ENCODE peak calls at places on chromosomes 2 and 18, in eight cellular contexts. B is heart left ventricle, C is GM20000, N is cardiac muscle cell, R is spleen, L is fibroblast of lung, A is kidney epithelial cell, M is stomach. P is an unnamed sample.

GRCh38 chr2:232432598-232433184 is 23.3 kb upstream of the ALPI start:
- DNase-seq in B (no peak), C (no peak), N (no peak), R (peak; percentile 61), L (no peak), A (no peak), M (no peak), P (no peak)

GRCh38 chr2:149098722-149099121 is 60.2 kb downstream of the LYPD6B start:
- DNase-seq in B (no peak), C (no peak), N (no peak), R (no peak), L (peak; percentile 89), A (no peak), M (no peak), P (no peak)

GRCh38 chr18:64972545-64972944 is 778.3 kb upstream of the CDH7 start:
- DNase-seq in B (no peak), C (no peak), N (no peak), R (no peak), L (peak; percentile 5), A (no peak), M (no peak), P (peak; percentile 52)

GRCh38 chr2:126971481-126972271 is 73.0 kb downstream of the TEX51 start:
- DNase-seq in B (peak; percentile 69), C (peak; percentile 88), N (peak; percentile 84), R (peak; percentile 92), L (peak; percentile 50), A (no peak), M (peak; percentile 74), P (peak; percentile 64)

GRCh38 chr2:238120463-238121298 is 17.8 kb upstream of the KLHL30 start:
- DNase-seq in B (peak; percentile 38), C (no peak), N (peak; percentile 70), R (peak; percentile 65), L (peak; percentile 10), A (no peak), M (no peak), P (peak; percentile 73)

GRCh38 chr18:32372381-32373061 is 98.2 kb downstream of the GAREM1 start:
- DNase-seq in B (no peak), C (no peak), N (no peak), R (no peak), L (no peak), A (peak; percentile 21), M (peak; percentile 81), P (no peak)

GRCh38 chr2:237541242-237541641 is 25.1 kb upstream of the PRLH start:
- DNase-seq in B (no peak), C (no peak), N (no peak), R (peak; percentile 30), L (no peak), A (no peak), M (no peak), P (no peak)

GRCh38 chr2:176558574-176559140 is 289.4 kb downstream of the MTX2 start:
- DNase-seq in B (no peak), C (no peak), N (no peak), R (no peak), L (no peak), A (no peak), M (no peak), P (no peak)

GRCh38 chr2:120389036-120389391 is 43.1 kb downstream of the INHBB start:
- DNase-seq in B (peak; percentile 9), C (no peak), N (no peak), R (no peak), L (no peak), A (no peak), M (peak; percentile 3), P (no peak)

GRCh38 chr2:151261240-151261976 is at the start of gene RBM43:
- DNase-seq in B (peak; percentile 92), C (peak; percentile 91), N (peak; percentile 76), R (peak; percentile 95), L (peak; percentile 90), A (no peak), M (peak; percentile 82), P (peak; percentile 69)
- TF ChIP-seq CTCF in B (no peak), C (peak; percentile 10), N (peak; percentile 4), R (peak; percentile 14), L (no peak), A (no peak), M (no peak), P (no peak)

GRCh38 chr18:6948238-6948637 is 169.4 kb downstream of the LAMA1 start:
- DNase-seq in B (no peak), C (no peak), N (no peak), R (no peak), L (no peak), A (no peak), M (no peak), P (no peak)

GRCh38 chr18:6950641-6951040 is 167.0 kb downstream of the LAMA1 start:
- DNase-seq in B (no peak), C (no peak), N (no peak), R (no peak), L (no peak), A (no peak), M (no peak), P (no peak)

GRCh38 chr18:6948656-6949055 is 168.9 kb downstream of the LAMA1 start:
- DNase-seq in B (no peak), C (no peak), N (no peak), R (no peak), L (no peak), A (no peak), M (no peak), P (no peak)

GRCh38 chr18:6951336-6952090 is 166.1 kb downstream of the LAMA1 start:
- DNase-seq in B (no peak), C (no peak), N (no peak), R (no peak), L (no peak), A (no peak), M (no peak), P (no peak)

DNA sequence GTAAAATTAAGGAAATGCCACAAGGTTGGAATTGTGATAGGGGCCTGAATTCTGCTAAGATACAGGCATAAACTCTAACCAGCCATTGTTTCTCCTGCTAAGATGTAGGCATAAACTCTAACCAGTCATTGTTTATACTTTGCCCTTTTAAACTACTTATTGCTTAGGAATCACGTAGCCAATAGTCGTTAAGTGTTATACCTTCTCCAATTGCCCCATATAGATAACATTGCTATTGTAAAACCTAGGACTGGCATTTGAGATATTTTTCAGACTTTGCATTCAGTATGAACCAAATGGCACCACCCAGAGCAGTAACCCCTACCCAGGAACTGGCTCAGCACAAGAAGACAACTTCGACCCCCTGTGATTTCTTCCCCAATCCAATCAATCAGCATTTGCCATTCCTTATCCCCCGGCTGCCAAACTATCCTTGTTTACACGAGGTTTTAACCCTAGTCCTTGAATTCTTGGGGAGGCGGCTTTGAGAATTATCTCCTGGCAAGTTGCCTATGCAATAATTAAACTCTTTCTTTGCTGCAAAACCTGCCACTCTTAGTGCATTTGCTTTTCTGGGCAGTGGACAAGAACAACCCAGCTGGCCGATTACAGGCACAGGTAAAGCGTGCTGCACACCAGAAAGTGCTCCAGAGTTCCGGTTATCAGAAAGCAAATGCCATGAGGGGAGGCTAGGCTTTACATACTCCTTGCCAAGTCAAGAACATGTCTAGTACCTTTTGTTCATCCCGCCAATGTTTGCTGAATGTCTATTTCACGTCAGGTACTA is 167.6 kb downstream of the LAMA1 start:
- DNase-seq in B (no peak), C (no peak), N (no peak), R (no peak), L (no peak), A (no peak), M (peak; percentile 63), P (no peak)
- TF ChIP-seq CTCF in B (no peak), C (no peak), N (no peak), R (no peak), L (no peak), A (no peak), M (no peak), P (no peak)

GRCh38 chr2:85712261-85712660 is 18.1 kb downstream of the GNLY start:
- DNase-seq in B (peak; percentile 55), C (no peak), N (no peak), R (peak; percentile 84), L (no peak), A (no peak), M (no peak), P (no peak)

GRCh38 chr2:85711578-85712060 is 17.5 kb downstream of the GNLY start:
- DNase-seq in B (no peak), C (no peak), N (no peak), R (no peak), L (no peak), A (no peak), M (no peak), P (no peak)

GRCh38 chr2:85714841-85715240 is 20.7 kb downstream of the GNLY start:
- DNase-seq in B (no peak), C (no peak), N (no peak), R (no peak), L (no peak), A (no peak), M (no peak), P (no peak)

GRCh38 chr2:85712849-85713612 is 18.9 kb downstream of the GNLY start:
- DNase-seq in B (peak; percentile 65), C (no peak), N (no peak), R (no peak), L (peak; percentile 77), A (no peak), M (peak; percentile 86), P (no peak)

GRCh38 chr2:85713836-85714235 is 19.7 kb downstream of the GNLY start:
- DNase-seq in B (peak; percentile 66), C (no peak), N (no peak), R (no peak), L (no peak), A (no peak), M (no peak), P (no peak)
- TF ChIP-seq CTCF in B (no peak), C (no peak), N (no peak), R (no peak), L (no peak), A (no peak), M (no peak), P (no peak)

DNA sequence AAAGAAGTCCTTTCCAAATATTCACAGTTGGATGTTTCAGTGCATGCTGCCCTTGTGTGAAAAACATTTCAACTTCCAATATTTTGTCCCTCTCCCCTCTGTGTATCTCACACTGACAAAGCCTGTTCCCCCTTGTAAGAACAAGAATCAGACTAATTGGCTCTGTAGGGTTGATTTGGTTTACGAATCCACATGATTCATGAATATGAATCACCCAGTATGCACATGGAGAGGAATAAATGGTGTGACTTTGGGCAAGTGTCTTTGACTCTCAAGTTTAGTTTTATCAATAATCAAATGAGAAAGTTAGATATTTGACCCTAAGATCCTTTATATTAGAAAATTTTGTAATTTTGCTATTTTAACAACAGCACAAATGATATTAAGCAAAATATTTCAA is 9.3 kb upstream of the CDH20 start:
- DNase-seq in B (no peak), C (no peak), N (no peak), R (no peak), L (no peak), A (no peak), M (no peak), P (no peak)
- TF ChIP-seq CTCF in B (no peak), C (no peak), N (no peak), R (no peak), L (no peak), A (no peak), M (no peak), P (no peak)

DNA sequence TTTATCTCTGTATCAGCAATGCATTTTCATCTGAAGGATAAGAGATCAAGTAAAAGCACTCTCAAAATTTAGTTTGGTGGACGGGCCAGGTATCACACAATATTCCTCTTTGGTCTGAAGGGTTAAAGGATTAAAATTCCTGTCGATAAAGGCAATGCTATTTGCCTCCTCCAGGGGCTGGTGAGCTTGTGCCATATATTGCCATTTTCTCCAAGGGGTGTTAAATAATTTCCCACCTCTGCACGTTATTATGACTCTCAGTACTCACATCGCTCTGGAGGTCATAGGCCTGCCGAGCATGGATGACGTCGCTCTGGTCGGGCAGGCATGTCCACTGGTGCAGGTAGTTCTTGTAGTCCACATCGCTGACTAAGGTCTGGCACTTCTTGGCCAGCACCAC is 94.2 kb downstream of the NEB start:
- DNase-seq in B (no peak), C (no peak), N (no peak), R (no peak), L (no peak), A (no peak), M (no peak), P (no peak)
- TF ChIP-seq CTCF in B (no peak), C (no peak), N (no peak), R (no peak), L (no peak), A (no peak), M (no peak), P (no peak)